ENCODE peak calls at places on chromosomes 6 and 20, in nine cellular contexts. E is breast epithelium; G is fibroblast of mammary gland; V is A549; U is CD8-positive, alpha-beta T cell; R is thoracic aorta; O is adipocyte; P is Peyer's patch; M is aorta. W is an unnamed sample.

GRCh38 chr6:7541175-7542064 is at the start of gene DSP:
- DNase-seq in M (peak; percentile 75), P (no peak), O (peak; percentile 83), G (no peak), R (no peak), E (peak; percentile 75), V (peak; percentile 55), U (no peak), W (peak; percentile 88)

GRCh38 chr6:20876016-20876415 is 341.8 kb downstream of the CDKAL1 start:
- DNase-seq in G (peak; percentile 79), V (no peak), O (peak; percentile 83), E (no peak), M (no peak), U (no peak), P (no peak), R (no peak), W (no peak)

GRCh38 chr6:85764844-85765243 is 122.2 kb upstream of the SYNCRIP start:
- DNase-seq in V (no peak), M (no peak), U (no peak), R (no peak), O (peak; percentile 73), P (no peak), G (peak; percentile 3), E (no peak), W (no peak)

GRCh38 chr6:5674141-5674540 is 332.6 kb downstream of the NRN1 start:
- DNase-seq in M (no peak), G (peak; percentile 8), U (no peak), O (no peak), P (no peak), E (no peak), V (no peak), R (no peak), W (no peak)

GRCh38 chr20:56200456-56200855 is 48.1 kb upstream of the MC3R start:
- DNase-seq in P (no peak), M (no peak), U (no peak), V (no peak), O (no peak), R (no peak), G (peak; percentile 14), E (no peak), W (no peak)

GRCh38 chr6:13908955-13909381 is 15.8 kb upstream of the RNF182 start:
- DNase-seq in U (no peak), E (no peak), O (peak; percentile 86), G (peak; percentile 77), V (peak; percentile 64), R (no peak), P (peak; percentile 22), M (no peak), W (no peak)

GRCh38 chr6:105810105-105810921 is 275.8 kb upstream of the PRDM1 start:
- DNase-seq in O (peak; percentile 91), P (no peak), E (peak; percentile 30), U (no peak), R (peak; percentile 12), V (peak; percentile 9), M (no peak), G (peak; percentile 92), W (no peak)

GRCh38 chr6:169445661-169446581 is 192.3 kb upstream of the THBS2 start:
- DNase-seq in V (no peak), O (no peak), P (no peak), M (no peak), U (no peak), E (no peak), G (no peak), R (no peak), W (no peak)

GRCh38 chr6:133062702-133063319 is 178.3 kb upstream of the EYA4 start:
- DNase-seq in M (no peak), E (no peak), O (no peak), P (no peak), G (peak; percentile 15), R (no peak), V (no peak), U (no peak), W (no peak)

GRCh38 chr6:1726341-1726763 is 116.6 kb downstream of the FOXC1 start:
- DNase-seq in V (no peak), R (no peak), P (no peak), G (no peak), E (no peak), O (no peak), U (no peak), M (no peak), W (no peak)

GRCh38 chr6:1554881-1555569 is 54.7 kb upstream of the FOXC1 start:
- DNase-seq in P (peak; percentile 58), V (peak; percentile 70), U (peak; percentile 27), O (peak; percentile 80), M (peak; percentile 95), E (peak; percentile 47), R (no peak), G (peak; percentile 62), W (peak; percentile 71)

GRCh38 chr6:7140631-7141366 is 33.0 kb downstream of the RREB1 start:
- DNase-seq in U (peak; percentile 56), R (peak; percentile 50), G (peak; percentile 64), M (peak; percentile 97), E (peak; percentile 83), V (peak; percentile 76), P (peak; percentile 83), O (peak; percentile 94), W (peak; percentile 90)

GRCh38 chr20:47818466-47818865 is 33.2 kb upstream of the SULF2 start:
- DNase-seq in E (no peak), O (no peak), M (no peak), V (no peak), P (no peak), R (no peak), G (no peak), U (no peak), W (no peak)

GRCh38 chr20:11867286-11867921 is 50.3 kb upstream of the BTBD3 start:
- DNase-seq in V (no peak), O (no peak), G (peak; percentile 23), P (no peak), R (no peak), M (no peak), E (no peak), U (no peak), W (no peak)

GRCh38 chr6:47836046-47836445 is 54.2 kb downstream of the OPN5 start:
- DNase-seq in M (no peak), V (no peak), G (peak; percentile 5), E (no peak), R (no peak), U (no peak), O (no peak), P (no peak), W (no peak)

GRCh38 chr20:36849333-36850065 is 26.4 kb upstream of the TLDC2 start:
- DNase-seq in U (no peak), M (no peak), E (no peak), G (no peak), R (no peak), O (no peak), P (no peak), V (no peak), W (no peak)

GRCh38 chr20:36854343-36855240 is 21.3 kb upstream of the TLDC2 start:
- DNase-seq in P (no peak), U (no peak), V (no peak), E (no peak), R (no peak), M (no peak), G (peak; percentile 42), O (no peak), W (no peak)

GRCh38 chr20:36851490-36851889 is 24.4 kb upstream of the TLDC2 start:
- DNase-seq in G (no peak), U (no peak), E (no peak), M (no peak), R (no peak), V (no peak), O (no peak), P (no peak), W (no peak)

GRCh38 chr20:36850759-36851158 is 25.2 kb upstream of the TLDC2 start:
- DNase-seq in R (no peak), V (no peak), G (no peak), O (no peak), U (no peak), E (no peak), P (no peak), M (no peak), W (no peak)

DNA sequence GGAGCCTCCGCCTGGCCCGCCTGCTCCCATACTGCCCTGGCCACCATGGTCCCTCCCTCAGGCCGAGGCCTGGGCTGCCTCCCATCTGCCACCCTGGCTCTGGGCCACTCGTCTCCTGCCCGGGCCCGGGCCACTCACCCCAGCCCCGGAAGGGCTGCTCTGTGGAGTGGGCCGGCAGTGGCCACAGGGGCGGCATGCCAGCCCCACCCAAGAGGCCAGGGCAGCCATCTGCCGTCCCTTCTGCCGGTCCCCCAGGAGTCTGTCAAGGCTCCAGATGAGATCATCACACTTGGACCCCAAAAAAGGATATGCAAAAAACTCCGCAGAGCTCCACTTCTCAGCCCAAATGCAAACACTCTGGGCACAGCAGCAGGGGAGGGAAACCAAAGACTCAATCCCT is 23.8 kb upstream of the TLDC2 start:
- DNase-seq in U (no peak), G (no peak), O (no peak), V (no peak), E (no peak), M (peak; percentile 88), P (no peak), R (no peak), W (no peak)
- H3K4me3 ChIP-seq in U (no peak overlapping the region), G (no peak overlapping the region), O (no peak overlapping the region), V (no peak overlapping the region), E (no peak overlapping the region), M (no peak overlapping the region), P (no peak overlapping the region), R (peak overlapping the region; percentile 52), W (no peak overlapping the region)

DNA sequence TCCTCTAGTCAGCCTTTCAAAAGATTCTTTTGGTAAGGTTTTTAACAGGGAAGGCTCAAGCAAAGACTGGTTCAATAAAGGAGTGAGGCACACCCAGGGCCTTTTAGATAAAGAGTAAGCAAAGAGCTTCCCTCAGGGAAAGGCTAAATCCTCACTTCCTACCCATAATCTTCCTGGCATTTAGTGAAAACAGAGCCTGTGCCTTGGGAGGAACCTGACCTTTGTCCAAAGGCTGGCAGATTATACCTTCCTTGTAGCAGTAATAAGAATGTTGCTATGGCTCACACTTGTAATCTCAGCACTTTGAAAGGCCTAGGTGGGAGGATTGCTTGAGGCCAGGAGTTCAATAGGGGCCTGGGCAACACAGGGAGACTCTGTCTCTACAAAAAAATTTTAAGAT is 280.1 kb upstream of the PLCB4 start:
- DNase-seq in U (no peak), R (no peak), O (no peak), G (no peak), P (no peak), E (no peak), V (no peak), M (no peak), W (no peak)
- H3K4me3 ChIP-seq in U (no peak overlapping the region), R (no peak overlapping the region), O (no peak overlapping the region), G (no peak overlapping the region), P (no peak overlapping the region), E (no peak overlapping the region), V (no peak overlapping the region), M (no peak overlapping the region), W (no peak overlapping the region)

GRCh38 chr20:25692499-25692898 is 4.2 kb downstream of the ZNF337 start:
- DNase-seq in M (no peak), G (peak; percentile 41), E (no peak), R (no peak), U (no peak), V (no peak), P (no peak), O (no peak), W (no peak)
- H3K4me3 ChIP-seq in M (no peak overlapping the region), G (no peak overlapping the region), E (no peak overlapping the region), R (no peak overlapping the region), U (no peak overlapping the region), V (no peak overlapping the region), P (no peak overlapping the region), O (no peak overlapping the region), W (no peak overlapping the region)

DNA sequence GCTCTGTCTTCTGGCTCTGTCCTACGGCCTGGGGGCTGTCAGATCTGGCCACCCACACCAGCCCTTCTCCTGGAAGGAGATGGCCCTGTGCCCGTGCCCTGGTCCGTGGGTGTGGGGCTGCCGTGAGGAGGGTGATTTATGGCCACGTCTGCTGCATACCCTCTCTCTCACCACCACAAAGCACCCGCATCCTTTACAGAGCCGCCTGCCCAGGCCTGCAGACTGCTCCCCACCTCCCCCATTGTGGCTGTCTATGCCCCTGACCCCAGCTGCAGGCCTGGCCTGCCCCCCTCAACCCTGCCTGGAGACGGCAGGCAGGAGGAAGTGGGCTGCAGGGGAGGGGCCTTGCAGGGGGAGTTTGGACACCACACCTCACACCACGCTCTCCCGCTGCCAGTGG is 72.7 kb upstream of the GATA5 start:
- DNase-seq in M (no peak), P (no peak), V (no peak), O (no peak), U (no peak), G (no peak), E (no peak), R (no peak), W (no peak)
- H3K4me3 ChIP-seq in M (no peak overlapping the region), P (no peak overlapping the region), V (no peak overlapping the region), O (no peak overlapping the region), U (no peak overlapping the region), G (no peak overlapping the region), E (no peak overlapping the region), R (no peak overlapping the region), W (no peak overlapping the region)

W was measured in left lung.